ENCODE peak calls at places on chromosomes 12 and 14, in six cellular contexts. One of them, this sample, is unnamed.

GRCh38 chr14:88599761-88600439 is 37.1 kb downstream of the ZC3H14 start:
- DNase-seq in prostate gland: no peak
- DNase-seq in naive thymus-derived CD8-positive, alpha-beta T cell: no peak
- DNase-seq in cardiac fibroblast: no peak
- DNase-seq in astrocyte of the hippocampus: no peak
- DNase-seq in Peyer's patch: no peak
- DNase-seq in this sample: no peak

GRCh38 chr14:39731912-39732311 is 299.7 kb upstream of the FBXO33 start:
- DNase-seq in naive thymus-derived CD8-positive, alpha-beta T cell: no peak
- DNase-seq in Peyer's patch: no peak
- DNase-seq in prostate gland: no peak
- DNase-seq in astrocyte of the hippocampus: no peak
- DNase-seq in cardiac fibroblast: no peak
- DNase-seq in this sample: no peak

GRCh38 chr14:91891721-91892220 is 24.4 kb upstream of the TC2N start:
- DNase-seq in cardiac fibroblast: peak; percentile 85
- DNase-seq in prostate gland: no peak
- DNase-seq in Peyer's patch: no peak
- DNase-seq in naive thymus-derived CD8-positive, alpha-beta T cell: no peak
- DNase-seq in astrocyte of the hippocampus: peak; percentile 91
- DNase-seq in this sample: no peak

GRCh38 chr12:126353604-126354003 is 1288.4 kb downstream of the AACS start:
- DNase-seq in Peyer's patch: no peak
- DNase-seq in astrocyte of the hippocampus: peak; percentile 55
- DNase-seq in prostate gland: no peak
- DNase-seq in naive thymus-derived CD8-positive, alpha-beta T cell: no peak
- DNase-seq in cardiac fibroblast: peak; percentile 14
- DNase-seq in this sample: no peak

GRCh38 chr12:104573-105081 is 38.1 kb downstream of the IQSEC3 start:
- DNase-seq in astrocyte of the hippocampus: no peak
- DNase-seq in Peyer's patch: no peak
- DNase-seq in naive thymus-derived CD8-positive, alpha-beta T cell: peak; percentile 31
- DNase-seq in prostate gland: no peak
- DNase-seq in cardiac fibroblast: no peak
- DNase-seq in this sample: peak; percentile 10

GRCh38 chr12:92424338-92424737 is 278.5 kb upstream of the PLEKHG7 start:
- DNase-seq in Peyer's patch: no peak
- DNase-seq in prostate gland: no peak
- DNase-seq in cardiac fibroblast: peak; percentile 48
- DNase-seq in naive thymus-derived CD8-positive, alpha-beta T cell: no peak
- DNase-seq in astrocyte of the hippocampus: peak; percentile 34
- DNase-seq in this sample: no peak

GRCh38 chr14:99800781-99801180 is 7.6 kb downstream of the EML1 start:
- DNase-seq in naive thymus-derived CD8-positive, alpha-beta T cell: no peak
- DNase-seq in Peyer's patch: no peak
- DNase-seq in prostate gland: no peak
- DNase-seq in cardiac fibroblast: no peak
- DNase-seq in astrocyte of the hippocampus: no peak
- DNase-seq in this sample: no peak

GRCh38 chr12:107523760-107524558 is 161.6 kb upstream of the PWP1 start:
- DNase-seq in naive thymus-derived CD8-positive, alpha-beta T cell: no peak
- DNase-seq in Peyer's patch: no peak
- DNase-seq in astrocyte of the hippocampus: no peak
- DNase-seq in prostate gland: no peak
- DNase-seq in cardiac fibroblast: no peak
- DNase-seq in this sample: no peak

GRCh38 chr14:54916061-54916460 is 13.4 kb upstream of the GCH1 start:
- DNase-seq in Peyer's patch: no peak
- DNase-seq in prostate gland: no peak
- DNase-seq in naive thymus-derived CD8-positive, alpha-beta T cell: no peak
- DNase-seq in astrocyte of the hippocampus: no peak
- DNase-seq in cardiac fibroblast: no peak
- DNase-seq in this sample: no peak

GRCh38 chr14:104361921-104362681 is 217.5 kb upstream of the C14orf180 start:
- DNase-seq in cardiac fibroblast: no peak
- DNase-seq in prostate gland: no peak
- DNase-seq in Peyer's patch: peak; percentile 33
- DNase-seq in naive thymus-derived CD8-positive, alpha-beta T cell: no peak
- DNase-seq in astrocyte of the hippocampus: no peak
- DNase-seq in this sample: no peak

GRCh38 chr12:101698782-101699347 is 1.4 kb downstream of the CHPT1 start:
- DNase-seq in prostate gland: no peak
- DNase-seq in Peyer's patch: peak; percentile 66
- DNase-seq in astrocyte of the hippocampus: peak; percentile 31
- DNase-seq in naive thymus-derived CD8-positive, alpha-beta T cell: no peak
- DNase-seq in cardiac fibroblast: peak; percentile 12
- DNase-seq in this sample: no peak

GRCh38 chr14:105168496-105168978 is at the start of gene JAG2:
- DNase-seq in prostate gland: peak; percentile 61
- DNase-seq in naive thymus-derived CD8-positive, alpha-beta T cell: no peak
- DNase-seq in astrocyte of the hippocampus: peak; percentile 65
- DNase-seq in cardiac fibroblast: peak; percentile 36
- DNase-seq in Peyer's patch: peak; percentile 75
- DNase-seq in this sample: peak; percentile 43